ENCODE peak calls at places on chromosomes 7 and 10, in six cellular contexts. One of them, this sample, is unnamed.

GRCh38 chr10:16436758-16437539 is at the start of gene PTER:
- DNase-seq in stomach: peak; percentile 100
- DNase-seq in hepatocyte: peak; percentile 96
- DNase-seq in adrenal gland: peak; percentile 96
- DNase-seq in uterus: peak; percentile 95
- DNase-seq in prostate gland: peak; percentile 96
- DNase-seq in this sample: peak; percentile 99

GRCh38 chr10:99993994-99994689 is 15.6 kb downstream of the DNMBP start:
- DNase-seq in hepatocyte: peak; percentile 67
- DNase-seq in prostate gland: no peak
- DNase-seq in adrenal gland: peak; percentile 69
- DNase-seq in stomach: peak; percentile 44
- DNase-seq in uterus: peak; percentile 42
- DNase-seq in this sample: peak; percentile 41

GRCh38 chr10:35912615-35913170 is 270.6 kb upstream of the FZD8 start:
- DNase-seq in stomach: no peak
- DNase-seq in hepatocyte: peak; percentile 39
- DNase-seq in prostate gland: no peak
- DNase-seq in adrenal gland: no peak
- DNase-seq in uterus: no peak
- DNase-seq in this sample: no peak

GRCh38 chr10:108544500-108545120 is 1378.7 kb downstream of the XPNPEP1 start:
- DNase-seq in uterus: no peak
- DNase-seq in prostate gland: peak; percentile 31
- DNase-seq in adrenal gland: peak; percentile 67
- DNase-seq in stomach: peak; percentile 79
- DNase-seq in hepatocyte: peak; percentile 88
- DNase-seq in this sample: peak; percentile 59

GRCh38 chr7:22317632-22318031 is 39.3 kb downstream of the RAPGEF5 start:
- DNase-seq in uterus: no peak
- DNase-seq in hepatocyte: no peak
- DNase-seq in stomach: no peak
- DNase-seq in adrenal gland: no peak
- DNase-seq in prostate gland: no peak
- DNase-seq in this sample: no peak

GRCh38 chr10:21171936-21172773 is 275.0 kb upstream of the NEBL start:
- DNase-seq in uterus: no peak
- DNase-seq in prostate gland: no peak
- DNase-seq in stomach: peak; percentile 42
- DNase-seq in hepatocyte: no peak
- DNase-seq in adrenal gland: no peak
- DNase-seq in this sample: no peak

GRCh38 chr10:114855776-114856543 is 34.4 kb downstream of the FHIP2A start:
- DNase-seq in prostate gland: no peak
- DNase-seq in uterus: no peak
- DNase-seq in stomach: no peak
- DNase-seq in hepatocyte: no peak
- DNase-seq in adrenal gland: no peak
- DNase-seq in this sample: no peak

GRCh38 chr7:21939136-21939857 is 6.4 kb downstream of the CDCA7L start:
- DNase-seq in prostate gland: no peak
- DNase-seq in hepatocyte: no peak
- DNase-seq in stomach: no peak
- DNase-seq in adrenal gland: no peak
- DNase-seq in uterus: no peak
- DNase-seq in this sample: peak; percentile 50

GRCh38 chr7:92717982-92718716 is 118.2 kb downstream of the CDK6 start:
- DNase-seq in stomach: peak; percentile 65
- DNase-seq in prostate gland: peak; percentile 74
- DNase-seq in hepatocyte: no peak
- DNase-seq in uterus: peak; percentile 72
- DNase-seq in adrenal gland: peak; percentile 72
- DNase-seq in this sample: peak; percentile 53

GRCh38 chr7:107632466-107632865 is 28.2 kb upstream of the SLC26A4 start:
- DNase-seq in prostate gland: no peak
- DNase-seq in uterus: no peak
- DNase-seq in hepatocyte: no peak
- DNase-seq in adrenal gland: no peak
- DNase-seq in stomach: no peak
- DNase-seq in this sample: no peak

GRCh38 chr10:114565066-114565465 is 93.0 kb downstream of the ABLIM1 start:
- DNase-seq in hepatocyte: no peak
- DNase-seq in uterus: no peak
- DNase-seq in stomach: no peak
- DNase-seq in adrenal gland: no peak
- DNase-seq in prostate gland: no peak
- DNase-seq in this sample: no peak

GRCh38 chr10:80161321-80162084 is 29.0 kb downstream of the PLAC9 start:
- DNase-seq in prostate gland: no peak
- DNase-seq in hepatocyte: no peak
- DNase-seq in uterus: no peak
- DNase-seq in stomach: no peak
- DNase-seq in adrenal gland: no peak
- DNase-seq in this sample: no peak

GRCh38 chr7:45258533-45259226 is 101.1 kb downstream of the RAMP3 start:
- DNase-seq in stomach: no peak
- DNase-seq in adrenal gland: no peak
- DNase-seq in prostate gland: no peak
- DNase-seq in uterus: no peak
- DNase-seq in hepatocyte: no peak
- DNase-seq in this sample: peak; percentile 26

GRCh38 chr7:135980665-135981180 is 3.6 kb upstream of the MTPN start:
- DNase-seq in adrenal gland: peak; percentile 37
- DNase-seq in hepatocyte: no peak
- DNase-seq in uterus: no peak
- DNase-seq in prostate gland: no peak
- DNase-seq in stomach: peak; percentile 29
- DNase-seq in this sample: peak; percentile 29

GRCh38 chr7:142612264-142612881 is 136.9 kb upstream of the PRSS1 start:
- DNase-seq in hepatocyte: no peak
- DNase-seq in uterus: no peak
- DNase-seq in stomach: no peak
- DNase-seq in prostate gland: no peak
- DNase-seq in adrenal gland: no peak
- DNase-seq in this sample: no peak

GRCh38 chr10:131697461-131698128 is 203.2 kb upstream of the PPP2R2D start:
- DNase-seq in stomach: no peak
- DNase-seq in adrenal gland: no peak
- DNase-seq in prostate gland: no peak
- DNase-seq in uterus: no peak
- DNase-seq in hepatocyte: no peak
- DNase-seq in this sample: no peak

GRCh38 chr10:48658243-48658888 is 26.3 kb upstream of the WDFY4 start:
- DNase-seq in prostate gland: peak; percentile 50
- DNase-seq in stomach: peak; percentile 81
- DNase-seq in hepatocyte: peak; percentile 86
- DNase-seq in uterus: peak; percentile 45
- DNase-seq in adrenal gland: peak; percentile 83
- DNase-seq in this sample: peak; percentile 72

GRCh38 chr7:115649429-115649828 is 381.1 kb downstream of the TFEC start:
- DNase-seq in hepatocyte: no peak
- DNase-seq in stomach: no peak
- DNase-seq in prostate gland: peak; percentile 27
- DNase-seq in uterus: no peak
- DNase-seq in adrenal gland: no peak
- DNase-seq in this sample: no peak

GRCh38 chr7:139695616-139696015 is 82.2 kb downstream of the HIPK2 start:
- DNase-seq in hepatocyte: no peak
- DNase-seq in stomach: no peak
- DNase-seq in prostate gland: no peak
- DNase-seq in adrenal gland: no peak
- DNase-seq in uterus: no peak
- DNase-seq in this sample: no peak

GRCh38 chr10:38027992-38028391 is 17.5 kb downstream of the ZNF33A start:
- DNase-seq in uterus: no peak
- DNase-seq in prostate gland: no peak
- DNase-seq in hepatocyte: no peak
- DNase-seq in stomach: no peak
- DNase-seq in adrenal gland: peak; percentile 20
- DNase-seq in this sample: no peak

GRCh38 chr10:81704596-81704995 is 170.4 kb upstream of the NRG3 start:
- DNase-seq in stomach: no peak
- DNase-seq in adrenal gland: no peak
- DNase-seq in hepatocyte: no peak
- DNase-seq in uterus: no peak
- DNase-seq in prostate gland: no peak
- DNase-seq in this sample: no peak

GRCh38 chr10:72242675-72243074 is 26.6 kb upstream of the ASCC1 start:
- DNase-seq in uterus: peak; percentile 78
- DNase-seq in hepatocyte: peak; percentile 49
- DNase-seq in stomach: peak; percentile 37
- DNase-seq in prostate gland: peak; percentile 58
- DNase-seq in adrenal gland: peak; percentile 72
- DNase-seq in this sample: peak; percentile 63

GRCh38 chr10:72245949-72246525 is 27.7 kb upstream of the DDIT4 start:
- DNase-seq in stomach: no peak
- DNase-seq in uterus: no peak
- DNase-seq in adrenal gland: no peak
- DNase-seq in hepatocyte: no peak
- DNase-seq in prostate gland: no peak
- DNase-seq in this sample: no peak

GRCh38 chr10:72244573-72245038 is 28.5 kb upstream of the ASCC1 start:
- DNase-seq in stomach: no peak
- DNase-seq in hepatocyte: no peak
- DNase-seq in prostate gland: no peak
- DNase-seq in adrenal gland: no peak
- DNase-seq in uterus: no peak
- DNase-seq in this sample: no peak

GRCh38 chr10:72241853-72242252 is 25.8 kb upstream of the ASCC1 start:
- DNase-seq in hepatocyte: no peak
- DNase-seq in uterus: no peak
- DNase-seq in adrenal gland: no peak
- DNase-seq in prostate gland: no peak
- DNase-seq in stomach: no peak
- DNase-seq in this sample: no peak

GRCh38 chr10:72243822-72244437 is 27.9 kb upstream of the ASCC1 start:
- DNase-seq in prostate gland: peak; percentile 64
- DNase-seq in hepatocyte: peak; percentile 84
- DNase-seq in uterus: peak; percentile 83
- DNase-seq in stomach: peak; percentile 58
- DNase-seq in adrenal gland: no peak
- DNase-seq in this sample: peak; percentile 56
- H3K4me1 ChIP-seq in prostate gland: peaks cover 35% of the 10 kb centered on the region
- H3K4me1 ChIP-seq in hepatocyte: peaks cover 45% of the 10 kb centered on the region
- H3K4me1 ChIP-seq in uterus: peaks cover 18% of the 10 kb centered on the region
- H3K4me1 ChIP-seq in stomach: peaks cover 76% of the 10 kb centered on the region
- H3K4me1 ChIP-seq in adrenal gland: peaks cover 75% of the 10 kb centered on the region
- H3K4me1 ChIP-seq in this sample: peaks cover 27% of the 10 kb centered on the region

GRCh38 chr10:66748217-66748616 is 177.6 kb upstream of the LRRTM3 start:
- DNase-seq in prostate gland: no peak
- DNase-seq in adrenal gland: no peak
- DNase-seq in hepatocyte: no peak
- DNase-seq in stomach: no peak
- DNase-seq in uterus: no peak
- DNase-seq in this sample: no peak
- TF ChIP-seq CTCF in prostate gland: no peak
- TF ChIP-seq CTCF in adrenal gland: no peak
- TF ChIP-seq CTCF in hepatocyte: no peak
- TF ChIP-seq CTCF in stomach: no peak
- TF ChIP-seq CTCF in uterus: no peak
- TF ChIP-seq CTCF in this sample: no peak

GRCh38 chr7:105639677-105640493 is 58.6 kb upstream of the EFCAB10 start:
- DNase-seq in hepatocyte: no peak
- DNase-seq in stomach: no peak
- DNase-seq in prostate gland: no peak
- DNase-seq in uterus: no peak
- DNase-seq in adrenal gland: no peak
- DNase-seq in this sample: no peak

GRCh38 chr7:105638324-105638723 is 57.0 kb upstream of the EFCAB10 start:
- DNase-seq in uterus: no peak
- DNase-seq in adrenal gland: no peak
- DNase-seq in hepatocyte: no peak
- DNase-seq in prostate gland: no peak
- DNase-seq in stomach: no peak
- DNase-seq in this sample: no peak

GRCh38 chr7:105637755-105638154 is 56.5 kb upstream of the EFCAB10 start:
- DNase-seq in prostate gland: no peak
- DNase-seq in hepatocyte: no peak
- DNase-seq in stomach: no peak
- DNase-seq in adrenal gland: no peak
- DNase-seq in uterus: no peak
- DNase-seq in this sample: no peak

GRCh38 chr7:105638942-105639495 is 57.7 kb upstream of the EFCAB10 start:
- DNase-seq in uterus: no peak
- DNase-seq in adrenal gland: no peak
- DNase-seq in stomach: peak; percentile 60
- DNase-seq in hepatocyte: peak; percentile 48
- DNase-seq in prostate gland: peak; percentile 55
- DNase-seq in this sample: no peak

DNA sequence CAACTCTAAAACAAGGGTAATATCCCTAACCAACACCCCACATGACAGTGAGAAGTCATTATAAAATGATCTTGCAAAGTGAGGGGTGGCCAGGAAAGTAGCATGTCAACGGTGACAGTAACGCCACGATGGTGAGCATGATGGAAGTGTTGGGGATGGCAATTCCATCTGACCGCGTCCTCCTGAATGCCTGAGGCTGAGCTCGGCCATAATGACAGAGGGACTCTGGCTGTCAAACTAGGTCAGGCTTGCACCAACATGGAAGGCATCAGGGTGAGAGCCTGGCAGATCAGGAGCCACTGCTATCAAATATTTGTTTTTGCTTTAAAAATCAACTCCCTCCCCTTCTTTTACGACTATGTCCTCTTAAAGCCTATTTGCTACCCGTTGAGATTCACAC is 55.7 kb upstream of the EFCAB10 start:
- DNase-seq in prostate gland: no peak
- DNase-seq in hepatocyte: no peak
- DNase-seq in adrenal gland: no peak
- DNase-seq in uterus: no peak
- DNase-seq in stomach: no peak
- DNase-seq in this sample: no peak
- H3K4me3 ChIP-seq in prostate gland: no peak overlapping the region
- H3K4me3 ChIP-seq in hepatocyte: no peak overlapping the region
- H3K4me3 ChIP-seq in adrenal gland: no peak overlapping the region
- H3K4me3 ChIP-seq in uterus: no peak overlapping the region
- H3K4me3 ChIP-seq in stomach: no peak overlapping the region
- H3K4me3 ChIP-seq in this sample: no peak overlapping the region

GRCh38 chr10:3571310-3571825 is 213.6 kb downstream of the KLF6 start:
- DNase-seq in hepatocyte: no peak
- DNase-seq in prostate gland: no peak
- DNase-seq in stomach: no peak
- DNase-seq in uterus: no peak
- DNase-seq in adrenal gland: no peak
- DNase-seq in this sample: no peak

GRCh38 chr10:3570855-3571266 is 214.1 kb downstream of the KLF6 start:
- DNase-seq in hepatocyte: no peak
- DNase-seq in adrenal gland: peak; percentile 56
- DNase-seq in stomach: no peak
- DNase-seq in prostate gland: no peak
- DNase-seq in uterus: no peak
- DNase-seq in this sample: no peak

GRCh38 chr10:3568983-3569382 is 216.0 kb downstream of the KLF6 start:
- DNase-seq in hepatocyte: no peak
- DNase-seq in uterus: no peak
- DNase-seq in prostate gland: no peak
- DNase-seq in stomach: no peak
- DNase-seq in adrenal gland: no peak
- DNase-seq in this sample: no peak

GRCh38 chr10:3568392-3568791 is 216.6 kb downstream of the KLF6 start:
- DNase-seq in hepatocyte: no peak
- DNase-seq in uterus: no peak
- DNase-seq in stomach: no peak
- DNase-seq in prostate gland: no peak
- DNase-seq in adrenal gland: no peak
- DNase-seq in this sample: no peak

GRCh38 chr10:3570330-3570729 is 214.7 kb downstream of the KLF6 start:
- DNase-seq in hepatocyte: no peak
- DNase-seq in adrenal gland: no peak
- DNase-seq in stomach: no peak
- DNase-seq in uterus: no peak
- DNase-seq in prostate gland: no peak
- DNase-seq in this sample: no peak
- H3K4me1 ChIP-seq in hepatocyte: no peaks in the 10 kb centered on the region
- H3K4me1 ChIP-seq in adrenal gland: peaks cover 6% of the 10 kb centered on the region
- H3K4me1 ChIP-seq in stomach: no peaks in the 10 kb centered on the region
- H3K4me1 ChIP-seq in uterus: no peaks in the 10 kb centered on the region
- H3K4me1 ChIP-seq in prostate gland: no peaks in the 10 kb centered on the region
- H3K4me1 ChIP-seq in this sample: peaks cover 4% of the 10 kb centered on the region

This sample was measured in lung.